ENCODE peak calls at places on chromosomes 16 and 17, in nine cellular contexts. One of them, this sample, is unnamed.

GRCh38 chr17:58487589-58488427 is at the start of gene HSF5:
- DNase-seq in cardiac muscle cell: no peak
- DNase-seq in ovary: no peak
- DNase-seq in GM12865: peak
- DNase-seq in bronchial epithelial cell: no peak
- DNase-seq in endothelial cell: peak
- DNase-seq in NCI-H446: no peak
- DNase-seq in iPS-NIHi11: peak
- DNase-seq in D341Med: no peak
- DNase-seq in this sample: no peak

GRCh38 chr17:67258836-67259468 is 14.0 kb upstream of the HELZ start:
- DNase-seq in cardiac muscle cell: no peak
- DNase-seq in ovary: no peak
- DNase-seq in GM12865: no peak
- DNase-seq in bronchial epithelial cell: no peak
- DNase-seq in endothelial cell: no peak
- DNase-seq in NCI-H446: no peak
- DNase-seq in iPS-NIHi11: no peak
- DNase-seq in D341Med: no peak
- DNase-seq in this sample: no peak

GRCh38 chr16:55494994-55495421 is 13.9 kb upstream of the LPCAT2 start:
- DNase-seq in cardiac muscle cell: peak
- DNase-seq in ovary: peak
- DNase-seq in GM12865: no peak
- DNase-seq in bronchial epithelial cell: peak
- DNase-seq in endothelial cell: no peak
- DNase-seq in NCI-H446: peak
- DNase-seq in iPS-NIHi11: peak
- DNase-seq in D341Med: no peak
- DNase-seq in this sample: peak

GRCh38 chr16:46607529-46607928 is 13.7 kb downstream of the SHCBP1 start:
- DNase-seq in cardiac muscle cell: peak
- DNase-seq in ovary: no peak
- DNase-seq in GM12865: peak
- DNase-seq in bronchial epithelial cell: peak
- DNase-seq in endothelial cell: no peak
- DNase-seq in NCI-H446: peak
- DNase-seq in iPS-NIHi11: no peak
- DNase-seq in D341Med: no peak
- DNase-seq in this sample: no peak

GRCh38 chr16:86809458-86809955 is 231.2 kb downstream of the FOXL1 start:
- DNase-seq in cardiac muscle cell: no peak
- DNase-seq in ovary: no peak
- DNase-seq in GM12865: no peak
- DNase-seq in bronchial epithelial cell: peak
- DNase-seq in endothelial cell: no peak
- DNase-seq in NCI-H446: no peak
- DNase-seq in iPS-NIHi11: no peak
- DNase-seq in D341Med: no peak
- DNase-seq in this sample: no peak

GRCh38 chr17:50630524-50631194 is 4.0 kb upstream of the ABCC3 start:
- DNase-seq in cardiac muscle cell: peak
- DNase-seq in ovary: peak
- DNase-seq in GM12865: peak
- DNase-seq in bronchial epithelial cell: peak
- DNase-seq in endothelial cell: peak
- DNase-seq in NCI-H446: no peak
- DNase-seq in iPS-NIHi11: peak
- DNase-seq in D341Med: peak
- DNase-seq in this sample: peak

GRCh38 chr17:67433248-67433924 is 56.3 kb downstream of the PITPNC1 start:
- DNase-seq in cardiac muscle cell: no peak
- DNase-seq in ovary: no peak
- DNase-seq in GM12865: no peak
- DNase-seq in bronchial epithelial cell: no peak
- DNase-seq in endothelial cell: no peak
- DNase-seq in NCI-H446: no peak
- DNase-seq in iPS-NIHi11: no peak
- DNase-seq in D341Med: no peak
- DNase-seq in this sample: no peak

GRCh38 chr17:5843366-5844026 is 226.7 kb upstream of the WSCD1 start:
- DNase-seq in cardiac muscle cell: no peak
- DNase-seq in ovary: no peak
- DNase-seq in GM12865: no peak
- DNase-seq in bronchial epithelial cell: no peak
- DNase-seq in endothelial cell: no peak
- DNase-seq in NCI-H446: no peak
- DNase-seq in iPS-NIHi11: no peak
- DNase-seq in D341Med: no peak
- DNase-seq in this sample: no peak

GRCh38 chr17:37541880-37542675 is 52.4 kb downstream of the DUSP14 start:
- DNase-seq in cardiac muscle cell: no peak
- DNase-seq in ovary: no peak
- DNase-seq in GM12865: no peak
- DNase-seq in bronchial epithelial cell: peak
- DNase-seq in endothelial cell: no peak
- DNase-seq in NCI-H446: no peak
- DNase-seq in iPS-NIHi11: peak
- DNase-seq in D341Med: no peak
- DNase-seq in this sample: no peak

GRCh38 chr16:24745791-24746190 is 16.3 kb downstream of the TNRC6A start:
- DNase-seq in cardiac muscle cell: no peak
- DNase-seq in ovary: no peak
- DNase-seq in GM12865: no peak
- DNase-seq in bronchial epithelial cell: no peak
- DNase-seq in endothelial cell: no peak
- DNase-seq in NCI-H446: no peak
- DNase-seq in iPS-NIHi11: no peak
- DNase-seq in D341Med: no peak
- DNase-seq in this sample: no peak

GRCh38 chr17:19551148-19551547 is 17.5 kb downstream of the SLC47A1 start:
- DNase-seq in cardiac muscle cell: no peak
- DNase-seq in ovary: no peak
- DNase-seq in GM12865: no peak
- DNase-seq in bronchial epithelial cell: no peak
- DNase-seq in endothelial cell: no peak
- DNase-seq in NCI-H446: no peak
- DNase-seq in iPS-NIHi11: no peak
- DNase-seq in D341Med: no peak
- DNase-seq in this sample: no peak

GRCh38 chr17:64661731-64661980 is 451 bp downstream of the SMURF2 start:
- DNase-seq in cardiac muscle cell: no peak
- DNase-seq in ovary: peak
- DNase-seq in GM12865: no peak
- DNase-seq in bronchial epithelial cell: no peak
- DNase-seq in endothelial cell: no peak
- DNase-seq in NCI-H446: no peak
- DNase-seq in iPS-NIHi11: no peak
- DNase-seq in D341Med: no peak
- DNase-seq in this sample: no peak

GRCh38 chr17:59479141-59479540 is 86.3 kb upstream of the DHX40 start:
- DNase-seq in cardiac muscle cell: no peak
- DNase-seq in ovary: no peak
- DNase-seq in GM12865: no peak
- DNase-seq in bronchial epithelial cell: no peak
- DNase-seq in endothelial cell: no peak
- DNase-seq in NCI-H446: peak
- DNase-seq in iPS-NIHi11: no peak
- DNase-seq in D341Med: no peak
- DNase-seq in this sample: no peak

GRCh38 chr17:78019367-78019975 is 61.0 kb downstream of the TNRC6C start:
- DNase-seq in cardiac muscle cell: no peak
- DNase-seq in ovary: no peak
- DNase-seq in GM12865: peak
- DNase-seq in bronchial epithelial cell: peak
- DNase-seq in endothelial cell: no peak
- DNase-seq in NCI-H446: peak
- DNase-seq in iPS-NIHi11: no peak
- DNase-seq in D341Med: no peak
- DNase-seq in this sample: no peak

GRCh38 chr16:27191352-27191924 is 11.9 kb upstream of the KDM8 start:
- DNase-seq in cardiac muscle cell: no peak
- DNase-seq in ovary: no peak
- DNase-seq in GM12865: no peak
- DNase-seq in bronchial epithelial cell: no peak
- DNase-seq in endothelial cell: no peak
- DNase-seq in NCI-H446: no peak
- DNase-seq in iPS-NIHi11: no peak
- DNase-seq in D341Med: no peak
- DNase-seq in this sample: no peak

GRCh38 chr17:75059369-75060345 is 12.6 kb downstream of the KCTD2 start:
- DNase-seq in cardiac muscle cell: no peak
- DNase-seq in ovary: peak
- DNase-seq in GM12865: no peak
- DNase-seq in bronchial epithelial cell: peak
- DNase-seq in endothelial cell: no peak
- DNase-seq in NCI-H446: no peak
- DNase-seq in iPS-NIHi11: no peak
- DNase-seq in D341Med: peak
- DNase-seq in this sample: no peak

GRCh38 chr16:21283521-21284289 is 5.6 kb upstream of the CRYM start:
- DNase-seq in cardiac muscle cell: peak
- DNase-seq in ovary: peak
- DNase-seq in GM12865: no peak
- DNase-seq in bronchial epithelial cell: peak
- DNase-seq in endothelial cell: peak
- DNase-seq in NCI-H446: no peak
- DNase-seq in iPS-NIHi11: peak
- DNase-seq in D341Med: peak
- DNase-seq in this sample: no peak

GRCh38 chr16:59697236-59697635 is 963.1 kb upstream of the GOT2 start:
- DNase-seq in cardiac muscle cell: no peak
- DNase-seq in ovary: no peak
- DNase-seq in GM12865: no peak
- DNase-seq in bronchial epithelial cell: no peak
- DNase-seq in endothelial cell: no peak
- DNase-seq in NCI-H446: no peak
- DNase-seq in iPS-NIHi11: no peak
- DNase-seq in D341Med: no peak
- DNase-seq in this sample: no peak

GRCh38 chr17:17258011-17258410 is 21.0 kb upstream of the FLCN start:
- DNase-seq in cardiac muscle cell: no peak
- DNase-seq in ovary: no peak
- DNase-seq in GM12865: no peak
- DNase-seq in bronchial epithelial cell: no peak
- DNase-seq in endothelial cell: no peak
- DNase-seq in NCI-H446: no peak
- DNase-seq in iPS-NIHi11: no peak
- DNase-seq in D341Med: no peak
- DNase-seq in this sample: no peak

GRCh38 chr17:39674702-39675389 is 6.6 kb downstream of the PNMT start:
- DNase-seq in cardiac muscle cell: peak
- DNase-seq in ovary: no peak
- DNase-seq in GM12865: no peak
- DNase-seq in bronchial epithelial cell: peak
- DNase-seq in endothelial cell: no peak
- DNase-seq in NCI-H446: no peak
- DNase-seq in iPS-NIHi11: peak
- DNase-seq in D341Med: peak
- DNase-seq in this sample: no peak

GRCh38 chr16:25786748-25787147 is 95.0 kb downstream of the HS3ST4 start:
- DNase-seq in cardiac muscle cell: no peak
- DNase-seq in ovary: no peak
- DNase-seq in GM12865: no peak
- DNase-seq in bronchial epithelial cell: no peak
- DNase-seq in endothelial cell: no peak
- DNase-seq in NCI-H446: no peak
- DNase-seq in iPS-NIHi11: no peak
- DNase-seq in D341Med: no peak
- DNase-seq in this sample: no peak

GRCh38 chr16:10964891-10965326 is 20.5 kb downstream of the CLEC16A start:
- DNase-seq in cardiac muscle cell: no peak
- DNase-seq in ovary: no peak
- DNase-seq in GM12865: peak
- DNase-seq in bronchial epithelial cell: no peak
- DNase-seq in endothelial cell: no peak
- DNase-seq in NCI-H446: no peak
- DNase-seq in iPS-NIHi11: no peak
- DNase-seq in D341Med: no peak
- DNase-seq in this sample: no peak

GRCh38 chr16:84751241-84751640 is 51.4 kb downstream of the USP10 start:
- DNase-seq in cardiac muscle cell: no peak
- DNase-seq in ovary: no peak
- DNase-seq in GM12865: peak
- DNase-seq in bronchial epithelial cell: no peak
- DNase-seq in endothelial cell: no peak
- DNase-seq in NCI-H446: no peak
- DNase-seq in iPS-NIHi11: no peak
- DNase-seq in D341Med: no peak
- DNase-seq in this sample: no peak

GRCh38 chr17:1019451-1019850 is 22.5 kb downstream of the TIMM22 start:
- DNase-seq in cardiac muscle cell: peak
- DNase-seq in ovary: no peak
- DNase-seq in GM12865: no peak
- DNase-seq in bronchial epithelial cell: no peak
- DNase-seq in endothelial cell: no peak
- DNase-seq in NCI-H446: no peak
- DNase-seq in iPS-NIHi11: no peak
- DNase-seq in D341Med: no peak
- DNase-seq in this sample: no peak

GRCh38 chr16:88014954-88015805 is 63.9 kb downstream of the BANP start:
- DNase-seq in cardiac muscle cell: no peak
- DNase-seq in ovary: peak
- DNase-seq in GM12865: no peak
- DNase-seq in bronchial epithelial cell: no peak
- DNase-seq in endothelial cell: no peak
- DNase-seq in NCI-H446: no peak
- DNase-seq in iPS-NIHi11: no peak
- DNase-seq in D341Med: no peak
- DNase-seq in this sample: no peak

GRCh38 chr16:25014500-25015147 is 545 bp downstream of the ARHGAP17 start:
- DNase-seq in cardiac muscle cell: peak
- DNase-seq in ovary: peak
- DNase-seq in GM12865: peak
- DNase-seq in bronchial epithelial cell: peak
- DNase-seq in endothelial cell: peak
- DNase-seq in NCI-H446: peak
- DNase-seq in iPS-NIHi11: peak
- DNase-seq in D341Med: peak
- DNase-seq in this sample: no peak

GRCh38 chr17:37489197-37490001 is at the start of gene DUSP14:
- DNase-seq in cardiac muscle cell: peak
- DNase-seq in ovary: peak
- DNase-seq in GM12865: peak
- DNase-seq in bronchial epithelial cell: peak
- DNase-seq in endothelial cell: peak
- DNase-seq in NCI-H446: peak
- DNase-seq in iPS-NIHi11: peak
- DNase-seq in D341Med: peak
- DNase-seq in this sample: peak

GRCh38 chr17:20156196-20157077 is 147.3 kb downstream of the SPECC1 start:
- DNase-seq in cardiac muscle cell: peak
- DNase-seq in ovary: peak
- DNase-seq in GM12865: peak
- DNase-seq in bronchial epithelial cell: peak
- DNase-seq in endothelial cell: peak
- DNase-seq in NCI-H446: no peak
- DNase-seq in iPS-NIHi11: peak
- DNase-seq in D341Med: peak
- DNase-seq in this sample: no peak

GRCh38 chr16:88783391-88784073 is 1.5 kb downstream of the PIEZO1 start:
- DNase-seq in cardiac muscle cell: no peak
- DNase-seq in ovary: no peak
- DNase-seq in GM12865: peak
- DNase-seq in bronchial epithelial cell: peak
- DNase-seq in endothelial cell: peak
- DNase-seq in NCI-H446: peak
- DNase-seq in iPS-NIHi11: no peak
- DNase-seq in D341Med: no peak
- DNase-seq in this sample: no peak

GRCh38 chr17:20105539-20106291 is 96.6 kb downstream of the SPECC1 start:
- DNase-seq in cardiac muscle cell: no peak
- DNase-seq in ovary: no peak
- DNase-seq in GM12865: peak
- DNase-seq in bronchial epithelial cell: no peak
- DNase-seq in endothelial cell: no peak
- DNase-seq in NCI-H446: no peak
- DNase-seq in iPS-NIHi11: no peak
- DNase-seq in D341Med: no peak
- DNase-seq in this sample: no peak

GRCh38 chr16:86951831-86952598 is 365.2 kb downstream of the C16orf95 start:
- DNase-seq in cardiac muscle cell: no peak
- DNase-seq in ovary: no peak
- DNase-seq in GM12865: no peak
- DNase-seq in bronchial epithelial cell: peak
- DNase-seq in endothelial cell: no peak
- DNase-seq in NCI-H446: no peak
- DNase-seq in iPS-NIHi11: no peak
- DNase-seq in D341Med: no peak
- DNase-seq in this sample: no peak

This sample was measured in NCI-H2029.